ENCODE peak calls at places on chromosomes 7 and 10, in four cellular contexts. P, O, K and Q are unnamed samples.

GRCh38 chr10:112288526-112288925 is 5.3 kb downstream of the TECTB start:
- DNase-seq in O (no peak), K (no peak), P (no peak), Q (no peak)

GRCh38 chr7:159010951-159011820 is 133.5 kb downstream of the VIPR2 start:
- DNase-seq in K (no peak), O (no peak), P (no peak), Q (no peak)

GRCh38 chr7:124996778-124997177 is 67.2 kb upstream of the POT1 start:
- DNase-seq in O (no peak), K (peak), P (no peak), Q (no peak)

GRCh38 chr10:79403441-79404230 is 41.8 kb downstream of the ZCCHC24 start:
- DNase-seq in K (no peak), O (no peak), P (peak), Q (no peak)

GRCh38 chr7:157008-157310 is 35.4 kb upstream of the FAM20C start:
- DNase-seq in O (no peak), P (no peak), K (no peak), Q (no peak)

GRCh38 chr7:75727881-75728592 is 10.7 kb downstream of the HIP1 start:
- DNase-seq in K (peak), P (no peak), O (peak), Q (no peak)

GRCh38 chr7:29723599-29723998 is 82.7 kb upstream of the WIPF3 start:
- DNase-seq in K (peak), P (no peak), O (no peak), Q (no peak)

GRCh38 chr10:116536810-116537209 is 8.9 kb upstream of the PNLIP start:
- DNase-seq in P (no peak), K (peak), O (no peak), Q (no peak)

GRCh38 chr7:17043012-17043877 is 161.5 kb upstream of the AGR3 start:
- DNase-seq in P (no peak), O (no peak), K (no peak), Q (no peak)

GRCh38 chr10:98313598-98313997 is 45.6 kb upstream of the LOXL4 start:
- DNase-seq in O (no peak), P (no peak), K (no peak), Q (no peak)

GRCh38 chr7:75806560-75807307 is 6.9 kb downstream of the CCL24 start:
- DNase-seq in K (no peak), O (no peak), P (no peak), Q (no peak)

GRCh38 chr10:42866115-42866995 is 83.8 kb downstream of the BMS1 start:
- DNase-seq in P (peak), O (peak), K (peak), Q (peak)

GRCh38 chr10:123038782-123039631 is 30.2 kb downstream of the ACADSB start:
- DNase-seq in O (no peak), K (peak), P (no peak), Q (no peak)

GRCh38 chr7:84399661-84400060 is 205.1 kb upstream of the SEMA3A start:
- DNase-seq in O (no peak), K (peak), P (peak), Q (no peak)

GRCh38 chr7:158018971-158019645 is 568.5 kb downstream of the PTPRN2 start:
- DNase-seq in K (no peak), P (no peak), O (no peak), Q (no peak)

GRCh38 chr10:24206926-24207701 is 1.8 kb upstream of the KIAA1217 start:
- DNase-seq in K (no peak), O (no peak), P (no peak), Q (no peak)

GRCh38 chr10:132716691-132717490 is 69.1 kb downstream of the NKX6-2 start:
- DNase-seq in O (no peak), P (no peak), K (no peak), Q (no peak)

GRCh38 chr7:105638942-105639495 is 57.7 kb upstream of the EFCAB10 start:
- DNase-seq in O (no peak), P (no peak), K (peak), Q (no peak)

GRCh38 chr10:52464725-52465124 is 150.6 kb downstream of the DKK1 start:
- DNase-seq in K (no peak), P (no peak), O (no peak), Q (no peak)

GRCh38 chr7:135490783-135491182 is 19.1 kb downstream of the CNOT4 start:
- DNase-seq in P (no peak), K (peak), O (no peak), Q (peak)

GRCh38 chr10:15238553-15239335 is 70.3 kb upstream of the NMT2 start:
- DNase-seq in K (peak), O (no peak), P (no peak), Q (no peak)

GRCh38 chr10:23516530-23516929 is 77.7 kb downstream of the OTUD1 start:
- DNase-seq in P (no peak), K (peak), O (no peak), Q (no peak)

GRCh38 chr7:31073486-31074383 is 21.6 kb downstream of the ADCYAP1R1 start:
- DNase-seq in P (no peak), O (no peak), K (no peak), Q (no peak)

GRCh38 chr7:142196066-142196840 is 61.6 kb downstream of the PRSS58 start:
- DNase-seq in O (no peak), P (no peak), K (peak), Q (no peak)

GRCh38 chr10:79133386-79133785 is 64.6 kb downstream of the ZMIZ1 start:
- DNase-seq in O (no peak), K (no peak), P (no peak), Q (no peak)

GRCh38 chr10:105063796-105064195 is 422.7 kb downstream of the SORCS3 start:
- DNase-seq in P (no peak), O (no peak), K (peak), Q (peak)

GRCh38 chr7:19015066-19015465 is 102.4 kb downstream of the TWIST1 start:
- DNase-seq in O (no peak), K (no peak), P (no peak), Q (no peak)

GRCh38 chr10:34824870-34825269 is 9.8 kb upstream of the PARD3 start:
- DNase-seq in K (no peak), P (no peak), O (no peak), Q (peak)